ENCODE peak calls at places on chromosomes 3 and 15, in four cellular contexts. H, O, R and L are unnamed samples.
A peak's percentile ranks its signal among the peaks of the same experiment; 100 is the strongest.

GRCh38 chr3:45509038-45509767 is 85.3 kb upstream of the LIMD1 start:
- DNase-seq in H (no peak), O (no peak), R (no peak), L (no peak)

GRCh38 chr15:65518633-65519285 is 1.3 kb upstream of the DPP8 start:
- DNase-seq in H (no peak), O (no peak), R (no peak), L (no peak)

GRCh38 chr3:148075829-148076716 is 621.6 kb upstream of the AGTR1 start:
- DNase-seq in H (no peak), O (no peak), R (peak; percentile 6), L (no peak)

GRCh38 chr15:64264511-64264910 is 91.5 kb downstream of the CSNK1G1 start:
- DNase-seq in H (no peak), O (no peak), R (no peak), L (no peak)

GRCh38 chr15:63203451-63204090 is 14.2 kb downstream of the RAB8B start:
- DNase-seq in H (no peak), O (peak; percentile 69), R (no peak), L (no peak)

GRCh38 chr15:68300115-68300940 is 22.8 kb downstream of the FEM1B start:
- DNase-seq in H (no peak), O (no peak), R (no peak), L (peak; percentile 29)

GRCh38 chr3:107216229-107216628 is 161.0 kb upstream of the CCDC54 start:
- DNase-seq in H (no peak), O (no peak), R (no peak), L (no peak)

GRCh38 chr15:29921130-29921601 is 98.9 kb upstream of the TJP1 start:
- DNase-seq in H (no peak), O (no peak), R (peak; percentile 68), L (no peak)

GRCh38 chr3:183377307-183377959 is 51.0 kb downstream of the MCF2L2 start:
- DNase-seq in H (no peak), O (no peak), R (no peak), L (no peak)

GRCh38 chr3:116034797-116035196 is 410.5 kb downstream of the LSAMP start:
- DNase-seq in H (no peak), O (no peak), R (no peak), L (no peak)

GRCh38 chr3:46378426-46378942 is 7.7 kb downstream of the CCR5 start:
- DNase-seq in H (no peak), O (peak; percentile 45), R (peak; percentile 45), L (no peak)

GRCh38 chr15:68601206-68602197 is 22.7 kb downstream of the CORO2B start:
- DNase-seq in H (no peak), O (no peak), R (no peak), L (no peak)

GRCh38 chr3:37097776-37098175 is 76.6 kb downstream of the LRRFIP2 start:
- DNase-seq in H (no peak), O (no peak), R (no peak), L (no peak)

GRCh38 chr3:26353052-26353451 is 269.5 kb upstream of the LRRC3B start:
- DNase-seq in H (no peak), O (no peak), R (no peak), L (no peak)

GRCh38 chr3:71466483-71466882 is 117.0 kb downstream of the FOXP1 start:
- DNase-seq in H (no peak), O (no peak), R (peak; percentile 18), L (no peak)

GRCh38 chr15:59543721-59544547 is 67.6 kb upstream of the GCNT3 start:
- DNase-seq in H (no peak), O (peak; percentile 33), R (no peak), L (no peak)

GRCh38 chr15:51424780-51425179 is 83.3 kb downstream of the GLDN start:
- DNase-seq in H (no peak), O (no peak), R (no peak), L (no peak)

GRCh38 chr3:152120606-152121291 is 148.0 kb upstream of the MBNL1 start:
- DNase-seq in H (no peak), O (no peak), R (no peak), L (no peak)

GRCh38 chr3:156456771-156457224 is 98.1 kb downstream of the SSR3 start:
- DNase-seq in H (no peak), O (no peak), R (no peak), L (no peak)

DNA sequence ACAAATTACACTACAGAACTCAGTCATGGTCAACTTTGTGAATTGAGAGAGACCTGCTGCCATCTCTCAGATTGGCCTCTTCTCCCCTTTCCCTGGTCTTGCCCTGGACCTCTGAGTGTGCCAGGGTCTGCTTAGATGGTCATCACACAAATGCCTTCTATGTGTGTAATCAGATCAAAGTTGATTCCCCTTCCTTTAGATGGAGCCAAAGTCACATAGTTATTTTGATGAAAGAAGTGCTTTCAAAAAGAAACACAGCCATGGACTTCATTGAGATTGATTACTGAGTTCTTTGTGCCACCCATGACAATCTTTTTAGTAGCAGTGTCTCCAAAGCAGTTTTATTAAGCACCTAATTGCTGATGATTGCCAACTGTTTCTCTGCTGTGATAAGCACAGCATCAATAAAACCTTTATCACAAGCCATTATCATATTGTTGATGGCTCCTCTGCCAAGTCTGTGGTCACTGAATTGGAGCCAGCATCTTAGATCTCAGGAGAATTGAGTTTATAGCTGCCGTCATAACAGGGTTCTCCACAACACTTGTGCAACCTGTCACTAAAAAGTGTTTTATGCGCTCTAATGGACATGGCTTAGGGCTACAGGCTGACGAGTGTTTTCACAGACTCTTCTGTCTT is 149.7 kb upstream of the NUDT16 start:
- DNase-seq in H (no peak), O (no peak), R (no peak), L (no peak)
- TF ChIP-seq CTCF in H (no peak), O (no peak), R (no peak), L (no peak)

GRCh38 chr3:58065700-58066167 is 57.5 kb downstream of the FLNB start:
- DNase-seq in H (no peak), O (no peak), R (no peak), L (no peak)
- H3K27ac ChIP-seq in H (no peak overlapping the region), O (no peak overlapping the region), R (peak overlapping the region; percentile 55), L (peak overlapping the region; percentile 76)

GRCh38 chr3:134905647-134905935 is 110.5 kb downstream of the EPHB1 start:
- DNase-seq in H (no peak), O (no peak), R (no peak), L (no peak)

GRCh38 chr3:134904796-134905646 is 110.0 kb downstream of the EPHB1 start:
- DNase-seq in H (peak; percentile 17), O (no peak), R (no peak), L (no peak)

GRCh38 chr3:134903840-134904239 is 108.8 kb downstream of the EPHB1 start:
- DNase-seq in H (peak; percentile 28), O (no peak), R (no peak), L (no peak)

GRCh38 chr3:134901461-134901860 is 106.4 kb downstream of the EPHB1 start:
- DNase-seq in H (peak; percentile 7), O (no peak), R (no peak), L (no peak)

GRCh38 chr3:134904333-134904771 is 109.3 kb downstream of the EPHB1 start:
- DNase-seq in H (peak; percentile 32), O (no peak), R (no peak), L (no peak)
- H3K4me3 ChIP-seq in H (no peak overlapping the region), O (no peak overlapping the region), R (no peak overlapping the region), L (no peak overlapping the region)

GRCh38 chr3:16355864-16356263 is 90.9 kb downstream of the OXNAD1 start:
- DNase-seq in H (no peak), O (no peak), R (no peak), L (no peak)

GRCh38 chr3:16357698-16358097 is 92.7 kb downstream of the OXNAD1 start:
- DNase-seq in H (no peak), O (no peak), R (no peak), L (no peak)

GRCh38 chr3:16359331-16359730 is 94.3 kb downstream of the OXNAD1 start:
- DNase-seq in H (no peak), O (peak; percentile 15), R (no peak), L (no peak)

GRCh38 chr3:16354291-16354690 is 89.3 kb downstream of the OXNAD1 start:
- DNase-seq in H (no peak), O (no peak), R (no peak), L (no peak)

DNA sequence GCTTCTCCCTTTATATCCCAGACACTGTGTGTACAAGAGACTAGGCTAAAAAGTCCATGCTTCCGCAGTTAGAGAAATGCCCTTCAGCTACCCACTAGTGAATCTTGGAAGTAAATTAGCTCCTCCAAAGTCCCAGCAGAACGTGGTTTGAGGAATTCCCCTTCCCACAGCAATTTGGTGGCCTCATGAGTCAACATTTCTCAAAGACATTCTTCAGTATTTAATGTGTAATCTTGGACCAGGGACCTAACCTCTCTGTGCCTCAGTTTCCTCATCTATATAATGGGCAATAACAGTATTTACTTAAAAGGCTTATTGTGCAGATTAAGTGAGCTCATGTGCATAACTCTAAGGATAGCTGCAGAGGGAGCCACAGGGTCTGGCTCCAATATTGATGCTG is 92.2 kb downstream of the OXNAD1 start:
- DNase-seq in H (no peak), O (no peak), R (no peak), L (no peak)
- TF ChIP-seq CTCF in H (no peak), O (no peak), R (no peak), L (no peak)

DNA sequence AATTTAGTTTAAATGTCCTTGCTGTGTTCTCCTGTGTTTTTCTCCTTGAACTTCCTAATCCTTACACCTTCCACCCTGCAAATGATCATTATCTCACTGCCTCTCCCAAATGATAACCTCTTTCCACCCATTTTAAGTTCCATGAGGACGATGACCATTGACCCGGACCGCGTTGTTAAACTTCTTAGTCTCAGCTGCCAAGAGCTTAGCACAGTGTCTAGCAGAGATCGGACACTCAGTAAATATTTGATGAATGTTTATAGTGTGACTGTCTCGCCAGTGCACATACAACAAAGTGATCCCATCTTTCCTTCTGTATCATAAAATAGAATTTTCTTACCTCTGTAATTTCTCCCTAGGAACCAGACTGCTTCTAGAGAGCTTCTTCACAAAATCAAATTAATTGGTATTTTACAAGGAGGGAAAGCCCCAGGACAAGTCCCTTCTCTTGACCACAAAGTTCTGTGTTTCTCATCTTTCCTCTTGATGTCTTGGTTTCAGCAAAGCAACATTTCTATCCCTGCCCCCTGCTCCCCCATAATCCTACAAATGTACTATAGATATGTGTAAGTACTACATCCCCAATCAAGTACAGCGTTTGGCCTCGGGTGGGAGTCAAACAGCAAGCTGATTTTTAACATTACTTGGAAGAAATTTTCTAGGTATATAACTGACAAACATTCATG is 429.7 kb downstream of the LPP start:
- DNase-seq in H (no peak), O (no peak), R (no peak), L (no peak)
- H3K27ac ChIP-seq in H (no peak overlapping the region), O (no peak overlapping the region), R (peak overlapping the region; percentile 88), L (peak overlapping the region; percentile 24)

DNA sequence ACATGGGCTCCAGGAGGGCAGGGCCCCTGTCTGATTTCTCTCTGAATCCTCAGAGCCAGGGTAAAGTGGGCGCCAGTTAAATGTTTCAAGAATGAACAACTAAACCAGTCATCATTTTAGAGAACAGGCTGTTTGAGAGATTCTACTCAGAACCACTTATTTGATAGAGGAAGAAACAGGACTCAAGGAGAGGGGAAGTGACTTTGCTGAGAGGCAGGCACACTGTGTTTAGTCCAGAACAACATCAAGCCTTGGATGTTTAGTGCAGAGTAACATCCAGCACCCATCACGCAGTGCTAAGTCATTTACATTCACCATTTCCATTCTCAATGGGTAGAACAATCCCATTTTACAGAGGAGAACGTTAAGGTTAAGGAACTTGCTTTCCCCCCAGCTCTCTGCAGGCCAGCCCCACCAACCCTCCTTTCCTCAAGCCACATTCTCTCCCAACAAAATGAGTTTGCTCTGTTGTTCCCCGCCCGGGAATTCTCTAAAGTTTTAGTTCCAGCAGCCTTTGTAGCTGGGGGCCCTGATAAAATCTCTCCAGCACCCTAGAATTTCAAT is 1.1 kb downstream of the NMNAT3 start:
- DNase-seq in H (no peak), O (no peak), R (no peak), L (peak; percentile 31)
- H3K4me3 ChIP-seq in H (peak overlapping the region; percentile 71), O (peak overlapping the region; percentile 74), R (peak overlapping the region; percentile 65), L (peak overlapping the region; percentile 89)

GRCh38 chr15:71349736-71350515 is 234.7 kb downstream of the THSD4 start:
- DNase-seq in H (no peak), O (no peak), R (no peak), L (no peak)
- TF ChIP-seq CTCF in H (no peak), O (no peak), R (no peak), L (no peak)